ENCODE peak calls at places on chromosomes 13 and 19, in five cellular contexts. One of them, this sample, is unnamed.

GRCh38 chr13:52696566-52696965 is 43.1 kb downstream of the CNMD start:
- DNase-seq in tibial nerve: no peak
- DNase-seq in left ventricle myocardium inferior: no peak
- DNase-seq in GM10248: no peak
- DNase-seq in omental fat pad: no peak
- DNase-seq in this sample: no peak

GRCh38 chr19:2246801-2247361 is 2.2 kb upstream of the AMH start:
- DNase-seq in GM10248: no peak
- DNase-seq in omental fat pad: no peak
- DNase-seq in left ventricle myocardium inferior: peak
- DNase-seq in tibial nerve: no peak
- DNase-seq in this sample: no peak

GRCh38 chr19:21314676-21315075 is 14.5 kb downstream of the ZNF708 start:
- DNase-seq in omental fat pad: no peak
- DNase-seq in tibial nerve: no peak
- DNase-seq in left ventricle myocardium inferior: no peak
- DNase-seq in GM10248: no peak
- DNase-seq in this sample: no peak

GRCh38 chr19:39542198-39542597 is 2.2 kb upstream of the EID2 start:
- DNase-seq in tibial nerve: no peak
- DNase-seq in omental fat pad: no peak
- DNase-seq in GM10248: no peak
- DNase-seq in left ventricle myocardium inferior: no peak
- DNase-seq in this sample: no peak

GRCh38 chr13:93847162-93847561 is 620.6 kb downstream of the GPC6 start:
- DNase-seq in tibial nerve: no peak
- DNase-seq in omental fat pad: no peak
- DNase-seq in left ventricle myocardium inferior: no peak
- DNase-seq in GM10248: no peak
- DNase-seq in this sample: no peak

GRCh38 chr19:14091086-14091884 is 734 bp upstream of the SAMD1 start:
- DNase-seq in omental fat pad: no peak
- DNase-seq in tibial nerve: peak
- DNase-seq in left ventricle myocardium inferior: no peak
- DNase-seq in GM10248: peak
- DNase-seq in this sample: peak

GRCh38 chr19:825897-826640 is 1.6 kb upstream of the AZU1 start:
- DNase-seq in GM10248: no peak
- DNase-seq in omental fat pad: no peak
- DNase-seq in tibial nerve: no peak
- DNase-seq in left ventricle myocardium inferior: no peak
- DNase-seq in this sample: no peak

GRCh38 chr13:39634956-39635355 is 20.5 kb upstream of the COG6 start:
- DNase-seq in left ventricle myocardium inferior: no peak
- DNase-seq in tibial nerve: no peak
- DNase-seq in omental fat pad: no peak
- DNase-seq in GM10248: no peak
- DNase-seq in this sample: no peak

GRCh38 chr19:39839678-39840327 is 5.8 kb upstream of the DYRK1B start:
- DNase-seq in omental fat pad: no peak
- DNase-seq in GM10248: no peak
- DNase-seq in left ventricle myocardium inferior: no peak
- DNase-seq in tibial nerve: no peak
- DNase-seq in this sample: no peak

GRCh38 chr13:96299235-96299634 is 209.3 kb downstream of the HS6ST3 start:
- DNase-seq in omental fat pad: no peak
- DNase-seq in left ventricle myocardium inferior: no peak
- DNase-seq in GM10248: no peak
- DNase-seq in tibial nerve: no peak
- DNase-seq in this sample: no peak

GRCh38 chr19:45451181-45451849 is 16.5 kb upstream of the FOSB start:
- DNase-seq in tibial nerve: no peak
- DNase-seq in omental fat pad: no peak
- DNase-seq in GM10248: no peak
- DNase-seq in left ventricle myocardium inferior: no peak
- DNase-seq in this sample: no peak

GRCh38 chr19:33603377-33603776 is 18.4 kb upstream of the CHST8 start:
- DNase-seq in tibial nerve: no peak
- DNase-seq in GM10248: no peak
- DNase-seq in omental fat pad: no peak
- DNase-seq in left ventricle myocardium inferior: no peak
- DNase-seq in this sample: no peak

GRCh38 chr19:15155296-15155695 is 45.5 kb downstream of the NOTCH3 start:
- DNase-seq in tibial nerve: no peak
- DNase-seq in GM10248: no peak
- DNase-seq in omental fat pad: no peak
- DNase-seq in left ventricle myocardium inferior: no peak
- DNase-seq in this sample: no peak

GRCh38 chr19:28454083-28454482 is 758.9 kb downstream of the UQCRFS1 start:
- DNase-seq in tibial nerve: no peak
- DNase-seq in omental fat pad: no peak
- DNase-seq in GM10248: no peak
- DNase-seq in left ventricle myocardium inferior: no peak
- DNase-seq in this sample: no peak

GRCh38 chr19:7832781-7833180 is 2.8 kb downstream of the EVI5L start:
- DNase-seq in tibial nerve: no peak
- DNase-seq in GM10248: no peak
- DNase-seq in omental fat pad: no peak
- DNase-seq in left ventricle myocardium inferior: no peak
- DNase-seq in this sample: no peak

GRCh38 chr13:62997038-62997619 is 1581.5 kb upstream of the PCDH20 start:
- DNase-seq in tibial nerve: no peak
- DNase-seq in omental fat pad: no peak
- DNase-seq in left ventricle myocardium inferior: no peak
- DNase-seq in GM10248: no peak
- DNase-seq in this sample: no peak

GRCh38 chr13:42760949-42761348 is 20.4 kb upstream of the FAM216B start:
- DNase-seq in GM10248: no peak
- DNase-seq in left ventricle myocardium inferior: no peak
- DNase-seq in tibial nerve: no peak
- DNase-seq in omental fat pad: no peak
- DNase-seq in this sample: no peak

GRCh38 chr19:47225746-47226425 is 5.1 kb downstream of the BBC3 start:
- DNase-seq in left ventricle myocardium inferior: peak
- DNase-seq in GM10248: peak
- DNase-seq in tibial nerve: peak
- DNase-seq in omental fat pad: peak
- DNase-seq in this sample: peak
- TF ChIP-seq CTCF in left ventricle myocardium inferior: peak
- TF ChIP-seq CTCF in GM10248: peak
- TF ChIP-seq CTCF in tibial nerve: peak
- TF ChIP-seq CTCF in omental fat pad: no peak
- TF ChIP-seq CTCF in this sample: no peak

GRCh38 chr13:109788372-109789195 is 2.2 kb upstream of the IRS2 start:
- DNase-seq in omental fat pad: no peak
- DNase-seq in GM10248: no peak
- DNase-seq in left ventricle myocardium inferior: no peak
- DNase-seq in tibial nerve: no peak
- DNase-seq in this sample: no peak

GRCh38 chr13:109789262-109789661 is 2.9 kb upstream of the IRS2 start:
- DNase-seq in omental fat pad: no peak
- DNase-seq in GM10248: no peak
- DNase-seq in tibial nerve: no peak
- DNase-seq in left ventricle myocardium inferior: no peak
- DNase-seq in this sample: no peak

GRCh38 chr13:109792416-109793090 is 6.2 kb upstream of the IRS2 start:
- DNase-seq in omental fat pad: no peak
- DNase-seq in GM10248: no peak
- DNase-seq in left ventricle myocardium inferior: no peak
- DNase-seq in tibial nerve: no peak
- DNase-seq in this sample: no peak

GRCh38 chr13:109790071-109790470 is 3.7 kb upstream of the IRS2 start:
- DNase-seq in left ventricle myocardium inferior: no peak
- DNase-seq in omental fat pad: no peak
- DNase-seq in GM10248: no peak
- DNase-seq in tibial nerve: no peak
- DNase-seq in this sample: no peak

DNA sequence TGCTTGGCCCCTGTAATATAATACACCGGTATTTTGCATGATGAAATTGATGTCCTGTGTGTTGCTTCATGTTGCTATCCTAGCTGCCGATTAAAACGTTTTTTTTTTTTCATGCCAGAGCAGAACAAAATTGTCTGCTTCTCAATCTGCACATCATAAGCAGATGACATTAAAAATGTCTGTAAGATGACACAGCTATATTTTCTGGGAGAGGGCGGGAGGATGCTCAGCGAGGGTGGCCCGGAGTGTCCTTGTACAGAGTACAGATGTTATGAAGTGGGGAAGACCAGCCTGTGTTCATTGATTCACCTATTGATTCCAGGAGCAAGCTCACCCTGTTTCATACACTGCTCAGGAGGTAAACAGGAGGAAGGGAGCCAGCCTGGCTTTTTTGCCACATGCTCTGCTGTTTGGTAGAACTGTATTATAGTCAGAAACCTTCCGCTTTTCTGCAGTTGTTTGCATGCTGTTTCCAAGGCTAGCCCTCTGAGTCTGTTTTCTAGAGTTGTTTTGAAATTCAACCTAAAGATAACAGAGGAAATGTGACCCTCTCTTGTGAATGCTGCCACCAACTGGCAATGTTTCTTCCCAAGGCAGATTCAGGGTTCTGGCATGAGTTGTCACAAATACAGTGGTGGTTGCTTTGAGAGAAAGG is 4.7 kb upstream of the IRS2 start:
- DNase-seq in left ventricle myocardium inferior: no peak
- DNase-seq in GM10248: no peak
- DNase-seq in tibial nerve: no peak
- DNase-seq in omental fat pad: no peak
- DNase-seq in this sample: no peak
- TF ChIP-seq CTCF in left ventricle myocardium inferior: peak
- TF ChIP-seq CTCF in GM10248: peak
- TF ChIP-seq CTCF in tibial nerve: peak
- TF ChIP-seq CTCF in omental fat pad: no peak
- TF ChIP-seq CTCF in this sample: peak

DNA sequence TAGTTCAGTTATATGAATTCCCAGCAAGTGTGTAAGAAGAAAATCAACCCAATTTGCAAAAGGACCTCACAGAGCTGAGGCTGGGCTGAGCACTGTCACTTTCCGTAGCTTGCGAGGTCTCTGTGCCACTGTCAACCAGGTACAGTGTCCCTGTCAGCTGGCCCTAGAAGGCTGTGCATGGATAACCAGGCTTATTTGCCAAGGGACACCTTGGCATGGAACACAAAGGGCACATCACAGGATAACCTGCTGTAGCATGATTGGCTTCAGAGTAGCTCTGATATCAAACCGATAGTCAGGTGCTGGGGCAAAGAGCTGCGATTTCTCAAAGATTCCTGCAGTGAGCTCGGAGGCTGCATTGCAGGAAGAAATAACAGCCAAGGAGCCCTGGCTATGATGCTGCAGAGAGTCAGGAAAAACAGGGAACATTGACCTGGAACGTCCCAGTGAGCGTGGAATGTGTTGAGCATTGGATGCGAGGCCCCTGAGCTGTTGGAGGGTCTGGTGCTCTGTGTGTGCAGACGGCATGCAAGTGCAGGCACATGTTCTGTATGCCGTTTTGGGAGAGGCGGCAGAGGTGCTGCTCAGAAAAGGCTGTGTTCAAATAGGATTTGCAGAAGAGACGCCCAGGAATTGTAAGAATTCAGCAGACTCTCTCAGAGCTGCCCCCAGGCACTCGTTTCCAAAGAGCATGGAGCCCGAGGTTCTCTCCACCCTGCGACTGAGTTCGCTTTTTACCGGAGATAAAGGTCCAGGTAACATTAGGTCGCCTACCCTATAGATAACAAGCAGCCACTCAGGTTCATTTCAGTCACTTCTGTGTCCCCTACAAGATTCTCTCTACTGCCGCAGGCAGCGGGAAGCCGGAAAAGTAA is 213.5 kb upstream of the IRS2 start:
- DNase-seq in omental fat pad: no peak
- DNase-seq in left ventricle myocardium inferior: no peak
- DNase-seq in GM10248: no peak
- DNase-seq in tibial nerve: no peak
- DNase-seq in this sample: no peak
- TF ChIP-seq CTCF in omental fat pad: no peak
- TF ChIP-seq CTCF in left ventricle myocardium inferior: no peak
- TF ChIP-seq CTCF in GM10248: no peak
- TF ChIP-seq CTCF in tibial nerve: no peak
- TF ChIP-seq CTCF in this sample: no peak

GRCh38 chr19:19386373-19386869 is 19.1 kb upstream of the GATAD2A start:
- DNase-seq in left ventricle myocardium inferior: no peak
- DNase-seq in omental fat pad: no peak
- DNase-seq in GM10248: no peak
- DNase-seq in tibial nerve: no peak
- DNase-seq in this sample: no peak
- TF ChIP-seq CTCF in left ventricle myocardium inferior: no peak
- TF ChIP-seq CTCF in omental fat pad: no peak
- TF ChIP-seq CTCF in GM10248: peak
- TF ChIP-seq CTCF in tibial nerve: no peak
- TF ChIP-seq CTCF in this sample: peak